ENCODE peak calls at places on chromosomes 5 and 9, in six cellular contexts. One of them, this sample, is unnamed.

GRCh38 chr9:96139592-96140251 is 162.3 kb downstream of the HSD17B3 start:
- DNase-seq in SK-N-SH: peak; percentile 71
- DNase-seq in T47D: no peak
- DNase-seq in K562: no peak
- DNase-seq in GM12878: no peak
- DNase-seq in HepG2: no peak
- DNase-seq in this sample: no peak

GRCh38 chr5:92337772-92338234 is 954.7 kb upstream of the ARRDC3 start:
- DNase-seq in K562: no peak
- DNase-seq in T47D: no peak
- DNase-seq in GM12878: no peak
- DNase-seq in SK-N-SH: no peak
- DNase-seq in HepG2: no peak
- DNase-seq in this sample: no peak

GRCh38 chr5:159915913-159916840 is at the start of gene ADRA1B:
- DNase-seq in K562: peak; percentile 61
- DNase-seq in GM12878: no peak
- DNase-seq in SK-N-SH: peak; percentile 94
- DNase-seq in HepG2: peak; percentile 10
- DNase-seq in T47D: peak; percentile 85
- DNase-seq in this sample: no peak

GRCh38 chr5:154118832-154119442 is 71.6 kb upstream of the GALNT10 start:
- DNase-seq in GM12878: no peak
- DNase-seq in HepG2: no peak
- DNase-seq in SK-N-SH: no peak
- DNase-seq in T47D: peak; percentile 52
- DNase-seq in K562: no peak
- DNase-seq in this sample: no peak

GRCh38 chr5:115579747-115580173 is 22.5 kb downstream of the TICAM2 start:
- DNase-seq in HepG2: no peak
- DNase-seq in T47D: no peak
- DNase-seq in K562: no peak
- DNase-seq in GM12878: peak; percentile 77
- DNase-seq in SK-N-SH: no peak
- DNase-seq in this sample: no peak

GRCh38 chr5:53302524-53302923 is 177.9 kb upstream of the FST start:
- DNase-seq in GM12878: no peak
- DNase-seq in K562: no peak
- DNase-seq in T47D: no peak
- DNase-seq in HepG2: no peak
- DNase-seq in SK-N-SH: no peak
- DNase-seq in this sample: no peak

GRCh38 chr5:59661939-59662615 is 231.4 kb downstream of the PDE4D start:
- DNase-seq in HepG2: peak; percentile 57
- DNase-seq in T47D: no peak
- DNase-seq in K562: no peak
- DNase-seq in SK-N-SH: peak; percentile 40
- DNase-seq in GM12878: no peak
- DNase-seq in this sample: no peak

GRCh38 chr9:132372177-132373095 is 17.6 kb upstream of the SETX start:
- DNase-seq in T47D: no peak
- DNase-seq in GM12878: no peak
- DNase-seq in K562: peak; percentile 17
- DNase-seq in HepG2: no peak
- DNase-seq in SK-N-SH: peak; percentile 58
- DNase-seq in this sample: no peak

GRCh38 chr9:95230046-95230445 is 87.5 kb downstream of the FANCC start:
- DNase-seq in GM12878: no peak
- DNase-seq in K562: no peak
- DNase-seq in HepG2: peak; percentile 13
- DNase-seq in SK-N-SH: no peak
- DNase-seq in T47D: no peak
- DNase-seq in this sample: no peak

GRCh38 chr9:91724609-91725505 is 225.2 kb downstream of the ROR2 start:
- DNase-seq in HepG2: no peak
- DNase-seq in K562: no peak
- DNase-seq in T47D: no peak
- DNase-seq in SK-N-SH: no peak
- DNase-seq in GM12878: no peak
- DNase-seq in this sample: no peak

GRCh38 chr9:130137081-130137869 is 34.9 kb upstream of the NCS1 start:
- DNase-seq in T47D: no peak
- DNase-seq in GM12878: no peak
- DNase-seq in SK-N-SH: no peak
- DNase-seq in K562: peak; percentile 38
- DNase-seq in HepG2: no peak
- DNase-seq in this sample: no peak

GRCh38 chr5:29649321-29649720 is 1544.2 kb upstream of the CDH6 start:
- DNase-seq in K562: no peak
- DNase-seq in T47D: no peak
- DNase-seq in HepG2: no peak
- DNase-seq in SK-N-SH: no peak
- DNase-seq in GM12878: no peak
- DNase-seq in this sample: no peak

GRCh38 chr9:108842610-108843295 is 13.0 kb downstream of the ACTL7B start:
- DNase-seq in HepG2: no peak
- DNase-seq in K562: no peak
- DNase-seq in SK-N-SH: no peak
- DNase-seq in GM12878: no peak
- DNase-seq in T47D: no peak
- DNase-seq in this sample: no peak

GRCh38 chr5:68395302-68395701 is 179.7 kb downstream of the PIK3R1 start:
- DNase-seq in HepG2: no peak
- DNase-seq in K562: no peak
- DNase-seq in T47D: no peak
- DNase-seq in SK-N-SH: no peak
- DNase-seq in GM12878: no peak
- DNase-seq in this sample: no peak

GRCh38 chr9:119884411-119884810 is 515.2 kb upstream of the BRINP1 start:
- DNase-seq in HepG2: no peak
- DNase-seq in K562: no peak
- DNase-seq in GM12878: no peak
- DNase-seq in T47D: no peak
- DNase-seq in SK-N-SH: no peak
- DNase-seq in this sample: no peak

GRCh38 chr9:84600739-84601138 is 68.8 kb upstream of the NTRK2 start:
- DNase-seq in HepG2: no peak
- DNase-seq in SK-N-SH: no peak
- DNase-seq in K562: no peak
- DNase-seq in GM12878: no peak
- DNase-seq in T47D: no peak
- DNase-seq in this sample: no peak

GRCh38 chr5:74205745-74206570 is 434.6 kb downstream of the ENC1 start:
- DNase-seq in T47D: peak; percentile 7
- DNase-seq in SK-N-SH: no peak
- DNase-seq in HepG2: no peak
- DNase-seq in GM12878: no peak
- DNase-seq in K562: no peak
- DNase-seq in this sample: no peak

DNA sequence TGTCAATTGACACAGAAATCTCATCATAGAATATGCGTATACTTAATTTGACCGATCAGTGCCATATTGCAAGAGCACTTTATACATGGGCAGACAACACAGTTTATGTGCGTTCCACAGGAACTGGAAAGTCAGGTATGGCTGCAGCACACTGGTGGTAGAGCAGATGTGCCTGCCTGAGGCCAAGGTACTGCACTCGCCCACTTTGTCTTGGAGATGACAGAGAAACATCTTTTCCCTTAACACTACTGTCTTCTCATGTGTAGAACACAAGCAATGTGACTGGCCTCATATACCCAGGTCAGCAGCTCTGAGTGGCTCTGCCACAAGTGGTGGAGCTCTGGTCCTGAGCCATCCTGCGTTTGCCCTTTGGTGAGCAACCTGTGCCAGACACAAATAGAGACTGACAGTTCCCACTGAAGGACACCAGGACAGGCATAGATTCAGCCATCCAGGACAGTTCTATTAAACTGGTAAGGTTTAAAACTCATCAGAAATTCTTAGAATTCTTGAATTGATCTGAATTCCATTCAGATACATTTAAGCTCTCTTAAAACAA is 21.0 kb upstream of the PPP2CA start:
- DNase-seq in GM12878: no peak
- DNase-seq in SK-N-SH: no peak
- DNase-seq in HepG2: peak; percentile 24
- DNase-seq in T47D: no peak
- DNase-seq in K562: no peak
- DNase-seq in this sample: no peak
- TF ChIP-seq JUND in GM12878: no peak
- TF ChIP-seq JUND in SK-N-SH: no peak
- TF ChIP-seq JUND in HepG2: no peak
- TF ChIP-seq JUND in T47D: no peak
- TF ChIP-seq JUND in K562: no peak
- TF ChIP-seq JUND in this sample: no peak

GRCh38 chr9:19023078-19023477 is 9.9 kb downstream of the SAXO1 start:
- DNase-seq in SK-N-SH: no peak
- DNase-seq in T47D: no peak
- DNase-seq in K562: no peak
- DNase-seq in HepG2: no peak
- DNase-seq in GM12878: no peak
- DNase-seq in this sample: no peak

GRCh38 chr9:19022206-19022605 is 10.8 kb downstream of the SAXO1 start:
- DNase-seq in GM12878: no peak
- DNase-seq in K562: no peak
- DNase-seq in HepG2: no peak
- DNase-seq in SK-N-SH: no peak
- DNase-seq in T47D: no peak
- DNase-seq in this sample: no peak

GRCh38 chr9:19028835-19029451 is 4.1 kb downstream of the SAXO1 start:
- DNase-seq in T47D: peak; percentile 63
- DNase-seq in K562: peak; percentile 59
- DNase-seq in SK-N-SH: peak; percentile 81
- DNase-seq in HepG2: peak; percentile 54
- DNase-seq in GM12878: no peak
- DNase-seq in this sample: peak; percentile 52

GRCh38 chr9:19027825-19028224 is 5.2 kb downstream of the SAXO1 start:
- DNase-seq in GM12878: no peak
- DNase-seq in T47D: no peak
- DNase-seq in HepG2: no peak
- DNase-seq in K562: no peak
- DNase-seq in SK-N-SH: no peak
- DNase-seq in this sample: no peak

GRCh38 chr9:19026375-19026774 is 6.6 kb downstream of the SAXO1 start:
- DNase-seq in SK-N-SH: no peak
- DNase-seq in HepG2: no peak
- DNase-seq in K562: no peak
- DNase-seq in T47D: no peak
- DNase-seq in GM12878: no peak
- DNase-seq in this sample: no peak
- TF ChIP-seq JUND in SK-N-SH: no peak
- TF ChIP-seq JUND in HepG2: no peak
- TF ChIP-seq JUND in K562: no peak
- TF ChIP-seq JUND in T47D: no peak
- TF ChIP-seq JUND in GM12878: no peak
- TF ChIP-seq JUND in this sample: no peak

GRCh38 chr9:33076031-33076359 is 479 bp downstream of the SMU1 start:
- DNase-seq in SK-N-SH: no peak
- DNase-seq in GM12878: no peak
- DNase-seq in HepG2: peak; percentile 13
- DNase-seq in T47D: no peak
- DNase-seq in K562: no peak
- DNase-seq in this sample: no peak
- TF ChIP-seq JUND in SK-N-SH: no peak
- TF ChIP-seq JUND in GM12878: no peak
- TF ChIP-seq JUND in HepG2: no peak
- TF ChIP-seq JUND in T47D: no peak
- TF ChIP-seq JUND in K562: no peak
- TF ChIP-seq JUND in this sample: no peak

GRCh38 chr9:22047596-22047995 is 38.5 kb upstream of the CDKN2B start:
- DNase-seq in SK-N-SH: no peak
- DNase-seq in HepG2: no peak
- DNase-seq in T47D: no peak
- DNase-seq in GM12878: no peak
- DNase-seq in K562: no peak
- DNase-seq in this sample: no peak
- TF ChIP-seq JUND in SK-N-SH: no peak
- TF ChIP-seq JUND in HepG2: no peak
- TF ChIP-seq JUND in T47D: no peak
- TF ChIP-seq JUND in GM12878: no peak
- TF ChIP-seq JUND in K562: no peak
- TF ChIP-seq JUND in this sample: no peak

GRCh38 chr9:136825295-136826187 is 16.7 kb upstream of the AJM1 start:
- DNase-seq in GM12878: no peak
- DNase-seq in K562: no peak
- DNase-seq in T47D: no peak
- DNase-seq in HepG2: no peak
- DNase-seq in SK-N-SH: no peak
- DNase-seq in this sample: no peak
- TF ChIP-seq JUND in GM12878: no peak
- TF ChIP-seq JUND in K562: no peak
- TF ChIP-seq JUND in T47D: no peak
- TF ChIP-seq JUND in HepG2: no peak
- TF ChIP-seq JUND in SK-N-SH: no peak
- TF ChIP-seq JUND in this sample: no peak

This sample was measured in HCT116.